ENCODE peak calls at places on chromosome 1, in ten cellular contexts. V is breast epithelium, Z is A549, I is transverse colon, S is pancreas, Q is left ventricle myocardium inferior, K is lower leg skin, Y is epithelial cell of esophagus, M is tibial nerve, H is Peyer's patch. F is an unnamed sample.

GRCh38 chr1:182715531-182715930 is 31.1 kb upstream of the RGS8 start:
- DNase-seq in V (no peak), Z (no peak), I (no peak), S (no peak), Q (no peak), K (no peak), Y (no peak), M (no peak), H (no peak), F (no peak)

GRCh38 chr1:17837631-17838030 is 82.5 kb downstream of the ACTL8 start:
- DNase-seq in V (peak), Z (no peak), I (no peak), S (no peak), Q (no peak), K (no peak), Y (no peak), M (no peak), H (no peak), F (peak)

GRCh38 chr1:206469933-206470691 is at the start of gene IKBKE:
- DNase-seq in V (no peak), Z (peak), I (peak), S (peak), Q (no peak), K (no peak), Y (peak), M (no peak), H (peak), F (peak)

GRCh38 chr1:184945034-184945433 is 29.3 kb downstream of the NIBAN1 start:
- DNase-seq in V (no peak), Z (no peak), I (no peak), S (no peak), Q (no peak), K (no peak), Y (peak), M (no peak), H (no peak), F (peak)

GRCh38 chr1:118963456-118964430 is 24.4 kb downstream of the TBX15 start:
- DNase-seq in V (no peak), Z (peak), I (no peak), S (no peak), Q (no peak), K (no peak), Y (peak), M (no peak), H (no peak), F (peak)

GRCh38 chr1:211613108-211613947 is 34.4 kb upstream of the SLC30A1 start:
- DNase-seq in V (no peak), Z (peak), I (peak), S (peak), Q (peak), K (peak), Y (peak), M (peak), H (no peak), F (peak)

GRCh38 chr1:25743164-25744139 is 56.5 kb upstream of the SELENON start:
- DNase-seq in V (peak), Z (no peak), I (peak), S (peak), Q (peak), K (peak), Y (no peak), M (peak), H (peak), F (peak)

GRCh38 chr1:19315378-19316206 is 3.5 kb downstream of the SLC66A1 start:
- DNase-seq in V (no peak), Z (no peak), I (no peak), S (no peak), Q (no peak), K (no peak), Y (no peak), M (no peak), H (peak), F (peak)

GRCh38 chr1:5895446-5896406 is 96.5 kb downstream of the NPHP4 start:
- DNase-seq in V (no peak), Z (no peak), I (no peak), S (no peak), Q (no peak), K (no peak), Y (no peak), M (no peak), H (no peak), F (no peak)

GRCh38 chr1:168958562-168959289 is 147.8 kb upstream of the ATP1B1 start:
- DNase-seq in V (no peak), Z (no peak), I (no peak), S (no peak), Q (no peak), K (no peak), Y (peak), M (no peak), H (no peak), F (peak)

GRCh38 chr1:53552981-53553733 is 94.0 kb downstream of the DMRTB1 start:
- DNase-seq in V (peak), Z (no peak), I (peak), S (no peak), Q (peak), K (peak), Y (peak), M (peak), H (no peak), F (no peak)

GRCh38 chr1:28078680-28079626 is 9.5 kb downstream of the EYA3 start:
- DNase-seq in V (no peak), Z (no peak), I (no peak), S (no peak), Q (no peak), K (no peak), Y (peak), M (no peak), H (no peak), F (peak)

GRCh38 chr1:67367370-67368345 is 60.0 kb downstream of the IL12RB2 start:
- DNase-seq in V (no peak), Z (peak), I (peak), S (peak), Q (peak), K (no peak), Y (peak), M (no peak), H (peak), F (peak)

GRCh38 chr1:169894424-169895145 is 889 bp upstream of the SCYL3 start:
- DNase-seq in V (no peak), Z (peak), I (no peak), S (no peak), Q (no peak), K (no peak), Y (no peak), M (no peak), H (no peak), F (no peak)

GRCh38 chr1:27594542-27595510 is 9.1 kb downstream of the AHDC1 start:
- DNase-seq in V (no peak), Z (no peak), I (no peak), S (no peak), Q (no peak), K (no peak), Y (peak), M (no peak), H (no peak), F (no peak)

GRCh38 chr1:83857108-83857507 is 141.8 kb downstream of the TTLL7 start:
- DNase-seq in V (no peak), Z (peak), I (no peak), S (no peak), Q (no peak), K (no peak), Y (peak), M (no peak), H (no peak), F (peak)

GRCh38 chr1:98325646-98326441 is 335.7 kb upstream of the SNX7 start:
- DNase-seq in V (no peak), Z (peak), I (peak), S (peak), Q (peak), K (peak), Y (peak), M (peak), H (no peak), F (peak)

GRCh38 chr1:221223281-221223680 is 344.0 kb downstream of the HLX start:
- DNase-seq in V (no peak), Z (no peak), I (no peak), S (no peak), Q (no peak), K (no peak), Y (no peak), M (no peak), H (no peak), F (no peak)

GRCh38 chr1:56417636-56418035 is 161.7 kb downstream of the PLPP3 start:
- DNase-seq in V (no peak), Z (no peak), I (no peak), S (no peak), Q (no peak), K (no peak), Y (peak), M (no peak), H (no peak), F (peak)

GRCh38 chr1:36321119-36321951 is 2.1 kb downstream of the EVA1B start:
- DNase-seq in V (no peak), Z (peak), I (peak), S (peak), Q (peak), K (peak), Y (no peak), M (peak), H (no peak), F (peak)

GRCh38 chr1:36322786-36323635 is 434 bp downstream of the EVA1B start:
- DNase-seq in V (no peak), Z (no peak), I (peak), S (peak), Q (peak), K (peak), Y (no peak), M (peak), H (no peak), F (peak)

GRCh38 chr1:36322085-36322785 is 1.2 kb downstream of the EVA1B start:
- DNase-seq in V (no peak), Z (no peak), I (no peak), S (no peak), Q (no peak), K (no peak), Y (no peak), M (no peak), H (no peak), F (peak)

GRCh38 chr1:36324322-36324802 is 917 bp upstream of the EVA1B start:
- DNase-seq in V (no peak), Z (no peak), I (no peak), S (no peak), Q (no peak), K (no peak), Y (no peak), M (no peak), H (no peak), F (no peak)

GRCh38 chr1:36323636-36324321 is at the start of gene EVA1B:
- DNase-seq in V (peak), Z (peak), I (peak), S (peak), Q (peak), K (peak), Y (peak), M (peak), H (peak), F (peak)
- TF ChIP-seq CTCF in V (no peak), Z (no peak), I (no peak), S (no peak), Q (no peak), K (no peak), Y (no peak), M (no peak), H (no peak), F (no peak)

GRCh38 chr1:9942399-9942938 is 722 bp downstream of the LZIC start:
- DNase-seq in V (no peak), Z (peak), I (no peak), S (no peak), Q (no peak), K (no peak), Y (peak), M (no peak), H (no peak), F (peak)

GRCh38 chr1:9946315-9946714 is 3.0 kb downstream of the NMNAT1 start:
- DNase-seq in V (no peak), Z (no peak), I (no peak), S (no peak), Q (no peak), K (no peak), Y (no peak), M (no peak), H (no peak), F (no peak)

GRCh38 chr1:9942939-9943807 is at the start of the genes LZIC and NMNAT1:
- DNase-seq in V (peak), Z (peak), I (peak), S (peak), Q (peak), K (peak), Y (peak), M (peak), H (peak), F (peak)
- H3K4me3 ChIP-seq in V (peak), Z (peak), I (peak), S (peak), Q (peak), K (peak), Y (peak), M (peak), H (peak), F (peak)

DNA sequence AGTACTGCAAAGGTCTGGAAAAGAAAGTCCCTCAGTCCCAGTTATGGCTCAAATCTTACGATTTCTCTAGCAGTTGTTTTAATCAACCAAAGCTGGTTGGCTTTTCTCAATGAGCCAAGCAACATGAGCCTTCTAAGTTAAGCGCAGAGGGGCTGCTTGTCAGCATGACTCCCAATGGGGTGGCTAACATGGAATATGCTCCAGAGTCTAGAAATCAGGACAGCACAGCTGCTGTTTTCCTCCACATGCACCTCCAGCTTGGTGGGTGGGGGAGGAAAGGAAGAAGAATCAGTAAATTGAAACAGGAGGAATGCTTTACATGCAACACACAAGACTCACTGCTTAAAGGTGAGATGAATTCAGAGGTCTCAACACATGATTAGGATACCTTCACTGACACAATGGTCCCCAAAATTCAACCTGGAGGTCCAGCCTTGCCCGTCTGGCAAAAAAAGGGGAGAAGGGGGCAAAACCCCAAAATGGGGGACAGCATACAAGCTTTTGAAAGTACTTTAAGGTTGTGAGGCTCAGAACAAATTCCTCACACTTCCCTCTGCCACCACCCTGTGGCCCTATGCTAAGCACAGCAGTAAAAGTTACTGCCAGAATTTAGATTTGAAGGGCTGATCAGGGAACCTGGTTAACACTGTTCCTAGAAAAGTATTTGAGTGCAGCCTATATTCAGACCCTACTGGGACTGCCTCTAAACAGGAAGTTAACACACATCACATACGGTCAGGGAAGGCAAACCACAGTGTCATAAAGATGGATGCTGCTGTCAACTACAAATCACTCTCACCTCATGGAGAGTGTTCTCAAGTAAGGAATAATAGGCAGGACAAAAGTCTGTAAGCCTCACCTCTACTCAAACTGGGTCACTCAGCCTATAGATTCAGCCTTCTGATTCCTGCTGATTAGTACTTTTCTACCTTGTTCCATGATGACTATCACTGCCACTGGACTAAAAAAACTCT is 2.6 kb downstream of the GATAD2B start:
- DNase-seq in V (no peak), Z (peak), I (no peak), S (no peak), Q (no peak), K (no peak), Y (peak), M (no peak), H (no peak), F (peak)
- TF ChIP-seq CTCF in V (no peak), Z (no peak), I (peak), S (no peak), Q (no peak), K (no peak), Y (peak), M (no peak), H (no peak), F (peak)

DNA sequence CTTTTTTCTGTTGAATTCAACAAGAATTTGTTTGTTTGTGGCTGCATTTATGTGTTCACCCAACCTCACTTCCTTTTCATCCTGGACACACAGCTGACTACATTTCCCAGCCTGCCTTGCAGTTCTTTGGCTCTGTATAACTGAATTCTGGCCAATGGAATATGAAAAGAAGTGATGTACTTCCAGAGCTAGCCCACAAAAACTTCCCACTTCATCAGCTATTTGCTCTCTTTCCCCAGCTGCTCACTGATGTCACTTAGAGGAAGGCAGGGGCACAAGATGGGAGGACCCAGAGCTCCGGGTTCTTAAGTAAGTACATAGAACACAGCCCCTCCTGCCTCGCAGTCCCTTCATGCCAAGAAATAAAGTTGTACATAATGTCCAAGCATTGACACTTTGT is 235.0 kb upstream of the FGGY start:
- DNase-seq in V (no peak), Z (peak), I (peak), S (peak), Q (peak), K (peak), Y (peak), M (peak), H (peak), F (peak)
- H3K4me3 ChIP-seq in V (peak), Z (no peak), I (no peak), S (no peak), Q (peak), K (no peak), Y (no peak), M (no peak), H (no peak), F (peak)

GRCh38 chr1:89955311-89955710 is 39.6 kb upstream of the ZNF326 start:
- DNase-seq in V (no peak), Z (no peak), I (no peak), S (no peak), Q (no peak), K (no peak), Y (no peak), M (no peak), H (no peak), F (no peak)

GRCh38 chr1:89954401-89954800 is 40.5 kb upstream of the ZNF326 start:
- DNase-seq in V (no peak), Z (no peak), I (no peak), S (no peak), Q (no peak), K (no peak), Y (peak), M (no peak), H (no peak), F (no peak)

GRCh38 chr1:89953929-89954328 is 41.0 kb upstream of the ZNF326 start:
- DNase-seq in V (no peak), Z (no peak), I (no peak), S (no peak), Q (no peak), K (no peak), Y (no peak), M (no peak), H (no peak), F (no peak)

GRCh38 chr1:89952021-89952995 is 42.6 kb upstream of the ZNF326 start:
- DNase-seq in V (no peak), Z (peak), I (no peak), S (no peak), Q (no peak), K (no peak), Y (no peak), M (no peak), H (no peak), F (peak)

GRCh38 chr1:89953072-89953626 is 41.8 kb upstream of the ZNF326 start:
- DNase-seq in V (no peak), Z (peak), I (peak), S (no peak), Q (no peak), K (no peak), Y (peak), M (no peak), H (no peak), F (peak)
- TF ChIP-seq CTCF in V (no peak), Z (peak), I (no peak), S (no peak), Q (peak), K (no peak), Y (peak), M (no peak), H (no peak), F (no peak)

DNA sequence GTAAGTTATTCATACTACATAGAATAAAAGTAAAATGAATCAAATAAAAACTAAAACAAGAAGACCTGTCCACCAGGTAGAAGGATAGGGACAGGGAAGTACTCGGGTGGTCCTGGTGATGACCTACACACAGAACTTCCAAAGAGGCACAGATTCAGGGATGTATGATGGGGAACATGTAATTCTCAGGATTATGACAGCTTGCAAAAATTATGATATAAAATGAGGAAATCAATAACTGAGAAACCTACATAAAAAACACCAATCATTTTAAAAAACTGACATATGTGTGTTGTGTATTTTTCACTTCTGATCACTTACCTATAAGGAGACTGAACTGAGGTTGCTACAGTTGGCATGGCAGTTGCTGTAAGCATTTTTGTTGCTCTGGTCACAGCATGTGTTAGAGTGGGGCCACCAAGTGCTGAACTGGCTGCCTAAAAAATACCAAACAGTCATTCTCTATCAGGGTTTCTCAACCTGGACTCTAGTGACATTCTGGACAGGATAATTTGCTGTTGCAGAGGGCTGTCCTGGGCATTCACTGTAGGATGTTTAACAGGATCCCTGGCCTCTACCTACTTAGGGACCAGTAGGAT is 73.8 kb downstream of the USP24 start:
- DNase-seq in V (no peak), Z (no peak), I (no peak), S (no peak), Q (no peak), K (no peak), Y (no peak), M (no peak), H (no peak), F (no peak)
- H3K4me3 ChIP-seq in V (no peak), Z (no peak), I (no peak), S (no peak), Q (no peak), K (no peak), Y (no peak), M (no peak), H (no peak), F (no peak)

DNA sequence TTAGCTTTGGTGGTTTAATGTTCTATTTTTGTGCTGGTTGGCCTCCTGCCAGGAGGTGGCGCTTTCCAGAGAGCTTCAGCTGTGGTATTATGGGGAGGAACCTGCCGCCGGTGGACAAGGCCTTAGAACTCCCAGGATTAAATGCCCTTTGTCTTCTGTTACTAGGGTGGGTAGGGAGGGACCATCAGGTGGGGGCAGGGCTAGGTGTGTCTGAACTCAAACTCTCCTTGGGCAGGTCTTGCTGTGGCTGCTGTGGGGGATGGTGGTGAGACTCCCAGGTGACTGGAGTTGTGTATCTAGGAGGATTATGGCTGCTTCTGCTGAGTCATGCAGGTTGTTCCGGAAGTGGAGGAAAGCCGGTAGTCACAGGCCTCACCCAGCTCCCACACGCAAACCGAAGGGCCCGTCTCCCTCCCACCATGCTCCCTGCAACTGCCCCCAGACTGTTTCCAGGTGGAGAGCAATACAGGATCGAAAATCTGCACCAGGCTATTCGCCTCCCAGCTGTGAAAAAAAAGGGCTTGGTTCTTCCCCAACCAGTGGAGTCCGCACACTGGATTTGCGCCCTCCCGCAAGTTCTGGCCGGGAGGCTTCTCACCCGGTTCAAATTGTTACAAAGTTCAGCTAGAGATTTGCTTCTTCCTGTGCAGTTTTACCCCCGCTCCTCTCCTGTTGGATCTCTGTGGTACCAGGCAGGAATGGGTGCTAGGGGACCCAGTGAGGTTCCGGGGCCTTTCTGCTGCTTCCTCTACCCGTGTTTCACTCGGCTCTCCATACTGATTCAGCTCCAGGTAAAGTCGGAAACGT is 220.5 kb downstream of the CENPF start:
- DNase-seq in V (no peak), Z (no peak), I (no peak), S (no peak), Q (no peak), K (no peak), Y (no peak), M (no peak), H (no peak), F (no peak)
- TF ChIP-seq CTCF in V (no peak), Z (no peak), I (no peak), S (no peak), Q (no peak), K (no peak), Y (no peak), M (no peak), H (no peak), F (no peak)

F was measured in cardiac fibroblast.